ENCODE peak calls at places on chromosomes 16 and 17, in seven cellular contexts. One of them, this sample, is unnamed. For H3K4me1, the result is how much of the 10 kb centered on the place peaks cover.

GRCh38 chr17:73013816-73014663 is 78.4 kb downstream of the SLC39A11 start:
- DNase-seq in mammary epithelial cell: no peak
- DNase-seq in Caco-2: no peak
- DNase-seq in heart right ventricle: no peak
- DNase-seq in tibial nerve: no peak
- DNase-seq in IMR-90: peak
- DNase-seq in fibroblast of lung: peak
- DNase-seq in this sample: no peak

GRCh38 chr17:73029941-73030340 is 62.5 kb downstream of the SLC39A11 start:
- DNase-seq in heart right ventricle: no peak
- DNase-seq in Caco-2: no peak
- DNase-seq in tibial nerve: no peak
- DNase-seq in mammary epithelial cell: no peak
- DNase-seq in IMR-90: no peak
- DNase-seq in fibroblast of lung: no peak
- DNase-seq in this sample: no peak

GRCh38 chr17:46744441-46744840 is 74.1 kb downstream of the WNT3 start:
- DNase-seq in Caco-2: no peak
- DNase-seq in IMR-90: no peak
- DNase-seq in tibial nerve: no peak
- DNase-seq in heart right ventricle: no peak
- DNase-seq in mammary epithelial cell: no peak
- DNase-seq in fibroblast of lung: no peak
- DNase-seq in this sample: no peak

GRCh38 chr16:87959391-87959968 is 8.2 kb downstream of the BANP start:
- DNase-seq in mammary epithelial cell: no peak
- DNase-seq in IMR-90: no peak
- DNase-seq in heart right ventricle: no peak
- DNase-seq in tibial nerve: no peak
- DNase-seq in Caco-2: no peak
- DNase-seq in fibroblast of lung: no peak
- DNase-seq in this sample: no peak

GRCh38 chr16:55283776-55284717 is 40.0 kb upstream of the IRX6 start:
- DNase-seq in tibial nerve: no peak
- DNase-seq in mammary epithelial cell: no peak
- DNase-seq in IMR-90: no peak
- DNase-seq in heart right ventricle: no peak
- DNase-seq in Caco-2: no peak
- DNase-seq in fibroblast of lung: no peak
- DNase-seq in this sample: no peak

GRCh38 chr17:73358668-73359067 is 46.9 kb upstream of the CDC42EP4 start:
- DNase-seq in heart right ventricle: no peak
- DNase-seq in Caco-2: no peak
- DNase-seq in IMR-90: no peak
- DNase-seq in fibroblast of lung: no peak
- DNase-seq in mammary epithelial cell: no peak
- DNase-seq in tibial nerve: no peak
- DNase-seq in this sample: no peak

GRCh38 chr16:60107467-60107866 is 1373.4 kb upstream of the GOT2 start:
- DNase-seq in heart right ventricle: peak
- DNase-seq in Caco-2: no peak
- DNase-seq in mammary epithelial cell: peak
- DNase-seq in tibial nerve: no peak
- DNase-seq in IMR-90: no peak
- DNase-seq in fibroblast of lung: peak
- DNase-seq in this sample: no peak

GRCh38 chr17:8057691-8058114 is 18.8 kb downstream of the ALOX15B start:
- DNase-seq in IMR-90: peak
- DNase-seq in tibial nerve: peak
- DNase-seq in heart right ventricle: no peak
- DNase-seq in fibroblast of lung: peak
- DNase-seq in mammary epithelial cell: peak
- DNase-seq in Caco-2: peak
- DNase-seq in this sample: no peak

GRCh38 chr16:79897444-79898146 is 297.1 kb upstream of the MAF start:
- DNase-seq in mammary epithelial cell: no peak
- DNase-seq in fibroblast of lung: peak
- DNase-seq in heart right ventricle: peak
- DNase-seq in tibial nerve: peak
- DNase-seq in IMR-90: no peak
- DNase-seq in Caco-2: peak
- DNase-seq in this sample: peak

GRCh38 chr17:40563371-40564052 is 1.8 kb downstream of the CCR7 start:
- DNase-seq in tibial nerve: no peak
- DNase-seq in heart right ventricle: no peak
- DNase-seq in IMR-90: no peak
- DNase-seq in fibroblast of lung: no peak
- DNase-seq in Caco-2: no peak
- DNase-seq in mammary epithelial cell: no peak
- DNase-seq in this sample: peak

GRCh38 chr17:40560592-40561293 is 4.5 kb downstream of the CCR7 start:
- DNase-seq in mammary epithelial cell: no peak
- DNase-seq in heart right ventricle: no peak
- DNase-seq in fibroblast of lung: peak
- DNase-seq in Caco-2: peak
- DNase-seq in tibial nerve: no peak
- DNase-seq in IMR-90: peak
- DNase-seq in this sample: peak

GRCh38 chr17:40561294-40561870 is 3.9 kb downstream of the CCR7 start:
- DNase-seq in tibial nerve: no peak
- DNase-seq in fibroblast of lung: no peak
- DNase-seq in heart right ventricle: no peak
- DNase-seq in mammary epithelial cell: no peak
- DNase-seq in Caco-2: peak
- DNase-seq in IMR-90: no peak
- DNase-seq in this sample: peak

GRCh38 chr17:40562841-40563370 is 2.4 kb downstream of the CCR7 start:
- DNase-seq in IMR-90: no peak
- DNase-seq in fibroblast of lung: no peak
- DNase-seq in tibial nerve: no peak
- DNase-seq in heart right ventricle: no peak
- DNase-seq in Caco-2: no peak
- DNase-seq in mammary epithelial cell: no peak
- DNase-seq in this sample: peak

DNA sequence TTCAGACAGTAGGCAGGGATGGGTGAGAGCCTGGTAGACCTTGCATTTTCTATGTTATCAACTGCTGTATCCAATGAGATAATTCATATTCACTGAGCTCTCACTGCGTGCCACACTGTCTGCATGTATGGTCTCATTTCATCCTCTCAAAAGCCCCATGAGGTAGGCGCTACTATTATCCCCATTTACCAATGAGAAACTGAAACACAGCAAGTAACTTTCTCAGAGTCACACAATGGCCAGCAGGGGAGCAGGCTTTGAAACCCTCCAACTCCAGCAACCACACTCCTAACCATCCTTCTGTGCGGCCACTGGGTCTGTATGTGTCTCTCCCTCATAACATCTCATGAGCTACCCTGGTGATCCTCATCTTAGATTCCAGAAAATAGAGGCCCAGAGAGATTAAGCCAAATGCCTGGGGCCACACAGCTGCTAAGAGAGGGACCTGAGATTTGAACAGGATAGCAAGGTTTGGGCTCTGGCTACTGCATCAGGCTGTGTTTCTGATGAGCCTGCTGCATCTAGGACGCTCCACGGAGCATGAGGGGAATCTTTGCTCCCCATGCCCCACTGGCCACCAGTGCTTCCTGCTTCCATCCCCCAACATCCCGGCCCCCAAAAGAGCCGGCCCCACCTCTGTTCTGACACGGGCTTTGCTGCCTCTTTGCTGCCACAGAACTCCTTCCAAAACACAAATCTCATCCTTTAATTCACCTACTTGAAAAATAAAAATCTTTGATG is 3.2 kb downstream of the CCR7 start:
- DNase-seq in mammary epithelial cell: no peak
- DNase-seq in heart right ventricle: no peak
- DNase-seq in fibroblast of lung: no peak
- DNase-seq in tibial nerve: no peak
- DNase-seq in Caco-2: peak
- DNase-seq in IMR-90: no peak
- DNase-seq in this sample: peak
- TF ChIP-seq CTCF in mammary epithelial cell: peak
- TF ChIP-seq CTCF in heart right ventricle: no peak
- TF ChIP-seq CTCF in fibroblast of lung: peak
- TF ChIP-seq CTCF in tibial nerve: no peak
- TF ChIP-seq CTCF in Caco-2: no peak
- TF ChIP-seq CTCF in IMR-90: peak
- TF ChIP-seq CTCF in this sample: no peak

DNA sequence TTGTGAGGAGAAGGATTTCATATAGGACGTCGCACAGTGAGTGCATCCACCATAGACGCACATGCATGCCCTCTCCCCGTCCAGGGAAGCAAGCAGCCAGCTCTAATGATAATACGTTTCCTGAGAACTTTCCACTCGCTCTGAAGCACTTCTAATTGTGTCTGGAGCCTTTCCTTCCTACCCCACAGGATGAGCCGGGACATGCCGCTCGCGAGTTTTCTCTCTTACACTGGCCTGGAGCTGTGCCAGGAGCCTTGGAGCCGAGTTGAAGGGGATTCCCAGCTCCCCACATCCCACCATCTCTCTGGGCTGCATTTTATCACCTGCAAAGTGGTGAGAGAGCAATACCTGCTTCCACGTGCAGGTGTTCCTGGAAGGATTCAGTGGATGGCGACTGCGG is 368.1 kb downstream of the C16orf95 start:
- DNase-seq in tibial nerve: no peak
- DNase-seq in mammary epithelial cell: peak
- DNase-seq in IMR-90: no peak
- DNase-seq in Caco-2: no peak
- DNase-seq in heart right ventricle: no peak
- DNase-seq in fibroblast of lung: no peak
- DNase-seq in this sample: no peak
- H3K4me1 ChIP-seq in tibial nerve: under half
- H3K4me1 ChIP-seq in mammary epithelial cell: under half
- H3K4me1 ChIP-seq in IMR-90: under half
- H3K4me1 ChIP-seq in Caco-2: under half
- H3K4me1 ChIP-seq in heart right ventricle: under half
- H3K4me1 ChIP-seq in fibroblast of lung: under half
- H3K4me1 ChIP-seq in this sample: under half

DNA sequence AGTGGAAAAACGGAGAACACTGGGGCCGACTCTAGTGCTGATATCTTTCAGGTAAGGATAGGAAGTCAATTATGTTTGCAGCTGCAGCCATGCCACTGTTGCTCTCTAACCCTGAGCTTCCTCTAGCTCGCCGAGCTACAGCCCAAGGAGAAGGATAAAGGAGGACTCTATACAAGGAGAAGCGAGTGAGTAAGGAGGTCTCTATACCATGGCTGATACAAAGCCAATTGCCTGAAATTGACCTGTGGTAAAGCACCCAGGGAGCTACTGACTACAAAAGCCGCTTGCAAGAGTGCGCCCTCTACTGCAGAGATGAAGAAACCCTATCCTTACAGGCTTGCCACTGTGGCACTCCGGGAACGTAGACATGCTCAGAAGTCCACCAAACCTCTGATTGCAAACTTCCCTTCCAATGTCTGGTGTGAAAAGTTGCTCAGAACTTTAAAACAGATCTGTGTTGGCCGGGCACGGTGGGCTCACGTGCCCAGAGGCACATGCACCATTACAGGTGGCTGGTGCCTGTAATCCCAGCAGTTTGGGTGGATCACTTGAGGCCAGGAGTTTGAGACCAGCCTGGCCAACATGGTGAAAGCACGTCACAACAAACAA is 10.8 kb upstream of the SLC46A1 start:
- DNase-seq in IMR-90: peak
- DNase-seq in heart right ventricle: peak
- DNase-seq in tibial nerve: peak
- DNase-seq in fibroblast of lung: peak
- DNase-seq in mammary epithelial cell: peak
- DNase-seq in Caco-2: peak
- DNase-seq in this sample: peak
- TF ChIP-seq CTCF in IMR-90: peak
- TF ChIP-seq CTCF in heart right ventricle: peak
- TF ChIP-seq CTCF in tibial nerve: peak
- TF ChIP-seq CTCF in fibroblast of lung: peak
- TF ChIP-seq CTCF in mammary epithelial cell: peak
- TF ChIP-seq CTCF in Caco-2: peak
- TF ChIP-seq CTCF in this sample: peak

DNA sequence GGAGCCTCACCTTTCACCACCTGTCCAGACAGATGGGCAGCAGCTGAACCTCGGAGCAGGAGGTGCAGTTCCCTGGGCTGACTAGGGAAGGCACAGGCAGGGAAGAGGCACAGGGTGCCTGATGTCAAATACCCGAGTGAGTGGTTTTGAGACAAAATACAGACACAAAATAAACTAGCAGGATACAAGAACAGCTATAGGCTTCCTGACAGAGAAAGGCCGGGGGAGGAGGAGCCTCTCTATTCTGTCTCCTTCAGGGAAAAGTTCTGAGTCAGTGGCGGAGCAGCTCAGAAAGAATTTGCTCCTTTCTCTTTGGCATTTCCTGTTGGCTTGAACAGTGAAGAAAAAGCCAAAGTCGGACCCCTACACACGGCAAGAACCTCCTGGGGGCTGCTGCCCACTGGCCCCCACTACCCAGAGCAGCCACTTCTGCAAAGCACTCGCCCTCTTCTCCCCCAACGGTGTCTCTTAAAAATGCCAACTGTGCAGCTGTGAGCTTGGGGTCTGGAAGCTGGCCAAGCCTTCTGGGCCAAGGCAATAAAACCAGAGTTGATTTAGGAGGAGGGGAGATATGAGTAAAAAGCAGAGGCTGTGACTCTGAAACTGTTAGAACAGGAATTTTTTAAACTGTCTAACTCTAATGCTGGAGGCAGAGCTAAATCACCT is 14.4 kb upstream of the FAAP100 start:
- DNase-seq in tibial nerve: peak
- DNase-seq in Caco-2: no peak
- DNase-seq in heart right ventricle: peak
- DNase-seq in IMR-90: peak
- DNase-seq in mammary epithelial cell: peak
- DNase-seq in fibroblast of lung: peak
- DNase-seq in this sample: no peak
- H3K4me1 ChIP-seq in tibial nerve: under half
- H3K4me1 ChIP-seq in Caco-2: under half
- H3K4me1 ChIP-seq in heart right ventricle: under half
- H3K4me1 ChIP-seq in IMR-90: under half
- H3K4me1 ChIP-seq in mammary epithelial cell: under half
- H3K4me1 ChIP-seq in fibroblast of lung: under half
- H3K4me1 ChIP-seq in this sample: under half

This sample was measured in esophagus muscularis mucosa.